ENCODE peak calls at places on chromosomes 5 and 9, in ten cellular contexts. V is GM12878, T is HCT116, D is esophagus muscularis mucosa, U is prostate gland, Z is spleen, F is GM23338, S is Panc1, R is sigmoid colon, H is HepG2. B is an unnamed sample. For H3K4me1, the result is how much of the 10 kb centered on the place peaks cover.

GRCh38 chr9:7169717-7170348 is 412.1 kb downstream of the KDM4C start:
- DNase-seq in V (no peak), T (no peak), D (no peak), U (peak), Z (no peak), F (no peak), S (no peak), R (no peak), H (no peak), B (no peak)

GRCh38 chr9:34665109-34665380 is 2.6 kb upstream of the CCL27 start:
- DNase-seq in V (no peak), T (no peak), D (no peak), U (no peak), Z (peak), F (no peak), S (no peak), R (no peak), H (no peak), B (no peak)

GRCh38 chr5:116923344-116923743 is 348.7 kb upstream of the SEMA6A start:
- DNase-seq in V (no peak), T (no peak), D (no peak), U (no peak), Z (no peak), F (peak), S (no peak), R (no peak), H (no peak), B (no peak)

GRCh38 chr5:149912226-149912864 is 32.2 kb downstream of the PDE6A start:
- DNase-seq in V (no peak), T (no peak), D (no peak), U (no peak), Z (no peak), F (no peak), S (no peak), R (no peak), H (no peak), B (no peak)

GRCh38 chr5:83097582-83098265 is 20.4 kb downstream of the XRCC4 start:
- DNase-seq in V (no peak), T (no peak), D (no peak), U (no peak), Z (no peak), F (no peak), S (no peak), R (no peak), H (no peak), B (no peak)

GRCh38 chr5:59598547-59598874 is 295.0 kb downstream of the PDE4D start:
- DNase-seq in V (no peak), T (no peak), D (no peak), U (no peak), Z (no peak), F (no peak), S (no peak), R (no peak), H (no peak), B (no peak)

GRCh38 chr5:176383961-176384360 is 4.4 kb downstream of the NOP16 start:
- DNase-seq in V (no peak), T (no peak), D (no peak), U (no peak), Z (peak), F (no peak), S (no peak), R (no peak), H (no peak), B (no peak)

GRCh38 chr9:126298319-126298801 is 28.3 kb upstream of the MVB12B start:
- DNase-seq in V (no peak), T (no peak), D (no peak), U (no peak), Z (no peak), F (peak), S (no peak), R (no peak), H (no peak), B (no peak)

GRCh38 chr9:93898502-93899426 is 56.4 kb downstream of the BARX1 start:
- DNase-seq in V (no peak), T (no peak), D (no peak), U (no peak), Z (peak), F (no peak), S (no peak), R (peak), H (no peak), B (peak)

GRCh38 chr5:107157811-107158210 is 512.9 kb downstream of the EFNA5 start:
- DNase-seq in V (no peak), T (no peak), D (no peak), U (no peak), Z (no peak), F (peak), S (no peak), R (no peak), H (no peak), B (no peak)

DNA sequence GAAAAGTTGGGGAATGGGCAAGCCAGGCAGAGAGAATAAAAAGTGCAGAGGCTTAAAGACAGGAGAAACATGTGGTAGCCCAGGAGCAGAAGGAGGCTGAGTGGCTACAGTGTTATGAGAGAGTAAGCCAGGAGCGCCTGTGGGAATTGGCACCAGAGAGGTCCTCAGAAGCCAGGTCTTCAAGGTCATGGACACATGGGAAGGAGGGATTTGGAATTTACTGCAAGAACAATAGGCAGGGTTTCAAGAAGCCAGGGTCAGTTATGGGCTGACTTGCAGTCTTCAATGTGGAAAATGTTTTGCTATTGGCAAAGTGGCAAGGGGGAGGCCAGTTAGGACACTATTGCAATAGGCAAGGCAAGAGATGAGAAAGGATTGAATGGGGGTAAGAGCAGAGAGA is 29.3 kb downstream of the ERAP1 start:
- DNase-seq in V (no peak), T (no peak), D (no peak), U (no peak), Z (no peak), F (no peak), S (no peak), R (peak), H (no peak), B (no peak)
- H3K4me1 ChIP-seq in V (under half), T (under half), D (under half), U (under half), Z (under half), F (under half), S (under half), R (under half), H (under half), B (under half)

GRCh38 chr9:137160716-137161557 is 8.9 kb downstream of the LRRC26 start:
- DNase-seq in V (no peak), T (no peak), D (no peak), U (no peak), Z (no peak), F (peak), S (no peak), R (no peak), H (no peak), B (no peak)
- TF ChIP-seq POLR2AphosphoS5 in V (no peak), T (no peak), D (no peak), U (no peak), Z (no peak), F (no peak), S (no peak), R (no peak), H (no peak), B (no peak)

GRCh38 chr5:136021016-136021405 is 7.8 kb upstream of the TGFBI start:
- DNase-seq in V (no peak), T (no peak), D (no peak), U (no peak), Z (no peak), F (no peak), S (no peak), R (peak), H (no peak), B (no peak)

GRCh38 chr5:136020383-136021015 is 8.3 kb upstream of the TGFBI start:
- DNase-seq in V (no peak), T (peak), D (no peak), U (no peak), Z (no peak), F (no peak), S (no peak), R (peak), H (peak), B (no peak)

GRCh38 chr5:136018814-136019777 is 9.7 kb upstream of the TGFBI start:
- DNase-seq in V (no peak), T (no peak), D (no peak), U (no peak), Z (no peak), F (no peak), S (no peak), R (peak), H (peak), B (no peak)

GRCh38 chr5:136016945-136017530 is 11.8 kb upstream of the TGFBI start:
- DNase-seq in V (no peak), T (peak), D (no peak), U (no peak), Z (no peak), F (no peak), S (no peak), R (peak), H (no peak), B (no peak)

GRCh38 chr5:136020001-136020382 is 8.8 kb upstream of the TGFBI start:
- DNase-seq in V (no peak), T (no peak), D (no peak), U (no peak), Z (no peak), F (no peak), S (no peak), R (peak), H (no peak), B (no peak)
- H3K4me3 ChIP-seq in V (no peak), T (no peak), D (no peak), U (no peak), Z (no peak), F (no peak), S (no peak), R (no peak), H (no peak), B (no peak)

DNA sequence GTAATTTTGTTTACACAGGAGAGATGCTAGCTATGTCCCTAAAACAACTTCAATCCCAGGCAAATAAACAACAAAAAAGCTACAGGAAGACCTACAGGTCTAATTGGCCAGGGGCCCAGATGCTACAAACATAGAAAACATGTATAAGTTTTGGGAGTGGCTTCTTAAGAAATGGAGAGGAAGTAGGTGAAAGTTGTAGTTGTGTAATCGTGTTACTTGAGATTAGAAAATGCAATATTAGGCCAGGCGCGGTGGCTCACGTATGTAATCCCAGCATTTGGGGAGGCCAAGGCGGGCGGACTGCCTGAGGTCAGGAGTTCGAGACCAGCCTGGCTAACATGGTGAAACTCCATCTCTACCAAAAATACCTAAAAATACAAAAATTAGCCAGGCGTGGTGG is 69.2 kb downstream of the SERINC5 start:
- DNase-seq in V (no peak), T (no peak), D (no peak), U (no peak), Z (no peak), F (no peak), S (no peak), R (no peak), H (no peak), B (no peak)
- H3K4me1 ChIP-seq in V (under half), T (half or more), D (under half), U (under half), Z (under half), F (half or more), S (under half), R (under half), H (half or more), B (half or more)

GRCh38 chr5:17118631-17119030 is 98.8 kb upstream of the BASP1 start:
- DNase-seq in V (no peak), T (peak), D (no peak), U (no peak), Z (no peak), F (no peak), S (peak), R (peak), H (peak), B (peak)
- TF ChIP-seq POLR2AphosphoS5 in V (no peak), T (peak), D (peak), U (no peak), Z (no peak), F (no peak), S (no peak), R (no peak), H (no peak), B (no peak)

GRCh38 chr9:91775011-91775707 is 174.9 kb downstream of the ROR2 start:
- DNase-seq in V (no peak), T (peak), D (no peak), U (peak), Z (peak), F (peak), S (no peak), R (peak), H (peak), B (no peak)

GRCh38 chr9:91775708-91776028 is 174.4 kb downstream of the ROR2 start:
- DNase-seq in V (no peak), T (no peak), D (no peak), U (no peak), Z (no peak), F (no peak), S (no peak), R (no peak), H (no peak), B (no peak)

GRCh38 chr9:91777437-91777836 is 172.6 kb downstream of the ROR2 start:
- DNase-seq in V (no peak), T (no peak), D (no peak), U (no peak), Z (no peak), F (no peak), S (no peak), R (peak), H (no peak), B (no peak)

GRCh38 chr9:91778031-91778430 is 172.0 kb downstream of the ROR2 start:
- DNase-seq in V (no peak), T (no peak), D (no peak), U (no peak), Z (no peak), F (no peak), S (no peak), R (peak), H (no peak), B (no peak)

DNA sequence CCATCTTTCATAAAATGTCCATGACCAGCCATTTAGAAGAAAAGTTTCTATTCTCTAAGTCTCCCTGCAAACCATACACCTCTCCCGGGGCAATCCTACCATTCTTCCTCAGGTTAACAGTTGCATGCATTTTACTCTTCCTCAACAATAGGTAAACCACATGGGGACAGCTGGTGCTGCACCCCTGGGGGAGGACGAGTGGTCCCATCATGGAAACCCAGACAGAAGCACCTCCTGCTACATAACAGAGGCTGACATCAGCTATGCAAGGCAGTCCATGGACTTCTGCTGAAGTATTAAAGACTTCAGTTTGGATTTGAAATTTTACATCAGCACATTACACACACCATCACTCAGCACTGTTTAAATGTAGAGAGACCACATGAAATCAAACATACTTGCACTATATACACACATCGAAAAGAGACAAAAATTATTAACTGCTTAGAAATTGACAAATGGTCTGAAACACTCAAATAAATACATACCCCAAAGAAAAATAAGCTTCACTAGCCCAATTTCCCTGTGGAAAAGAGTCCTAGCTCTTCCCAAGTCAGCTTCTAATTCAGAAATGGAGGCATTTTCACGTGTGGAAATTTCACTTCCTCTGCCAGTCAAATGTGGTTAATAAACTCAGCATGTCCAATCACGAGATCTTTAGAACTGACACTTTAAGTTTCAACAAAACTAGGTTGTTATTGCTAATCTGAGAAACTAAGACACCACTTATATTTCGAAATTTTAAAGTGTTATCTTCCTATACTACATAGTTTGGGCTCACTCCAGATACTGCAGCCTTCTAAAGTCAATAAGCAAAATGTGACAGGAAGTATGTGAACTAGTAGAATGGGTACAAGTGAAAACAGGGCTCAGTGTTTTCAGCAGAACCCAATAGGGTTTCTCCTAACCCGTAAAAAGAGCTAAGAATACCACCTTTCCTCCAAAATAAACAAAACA is 173.3 kb downstream of the ROR2 start:
- DNase-seq in V (no peak), T (no peak), D (peak), U (no peak), Z (no peak), F (no peak), S (no peak), R (peak), H (no peak), B (no peak)
- H3K4me3 ChIP-seq in V (no peak), T (no peak), D (no peak), U (no peak), Z (no peak), F (no peak), S (no peak), R (no peak), H (no peak), B (no peak)